ENCODE peak calls at places on chromosomes 11 and 22, in six cellular contexts. G is thoracic aorta, T is left ventricle myocardium inferior, B is adrenal gland, O is fibroblast of lung, X is right lobe of liver. V is an unnamed sample. For H3K4me1, the result is how much of the 10 kb centered on the place peaks cover.

GRCh38 chr11:88179141-88179540 is 3.9 kb upstream of the RAB38 start:
- DNase-seq in O (no peak), B (no peak), T (no peak), X (no peak), G (no peak), V (no peak)

GRCh38 chr11:73200256-73200655 is 17.8 kb upstream of the P2RY2 start:
- DNase-seq in B (no peak), G (no peak), T (no peak), O (no peak), X (peak), V (no peak)

GRCh38 chr11:7512525-7513209 is 1.1 kb upstream of the PPFIBP2 start:
- DNase-seq in O (peak), T (peak), X (peak), B (peak), G (peak), V (peak)

GRCh38 chr22:17501679-17502285 is 61.5 kb upstream of the SLC25A18 start:
- DNase-seq in B (peak), G (no peak), O (peak), X (no peak), T (no peak), V (peak)

GRCh38 chr11:1983601-1983961 is 14.1 kb downstream of the H19 start:
- DNase-seq in B (no peak), T (no peak), G (no peak), O (no peak), X (peak), V (peak)

GRCh38 chr11:16110862-16111261 is 245.5 kb downstream of the SOX6 start:
- DNase-seq in O (no peak), T (no peak), G (no peak), X (no peak), B (no peak), V (no peak)

GRCh38 chr11:46977038-46977818 is 40.7 kb downstream of the CSTPP1 start:
- DNase-seq in B (no peak), T (no peak), G (no peak), O (no peak), X (no peak), V (no peak)

GRCh38 chr11:1157645-1158591 is at the start of gene MUC5AC:
- DNase-seq in B (no peak), G (no peak), O (no peak), T (no peak), X (no peak), V (no peak)

GRCh38 chr22:16845881-16846280 is 20.7 kb upstream of the XKR3 start:
- DNase-seq in T (no peak), G (no peak), O (no peak), B (no peak), X (no peak), V (no peak)

GRCh38 chr11:1014276-1014675 is 22.2 kb downstream of the MUC6 start:
- DNase-seq in G (no peak), O (no peak), T (no peak), B (no peak), X (no peak), V (no peak)

GRCh38 chr22:39574779-39575551 is 4.4 kb downstream of the CACNA1I start:
- DNase-seq in G (no peak), O (peak), B (peak), X (no peak), T (no peak), V (no peak)

GRCh38 chr11:102878595-102878994 is 3.8 kb upstream of the MMP12 start:
- DNase-seq in X (no peak), G (no peak), O (no peak), B (no peak), T (no peak), V (no peak)

GRCh38 chr11:28152743-28153142 is 44.6 kb downstream of the METTL15 start:
- DNase-seq in X (no peak), T (no peak), G (no peak), O (no peak), B (no peak), V (no peak)

GRCh38 chr22:49934891-49935557 is 16.6 kb downstream of the CRELD2 start:
- DNase-seq in G (no peak), T (peak), B (peak), X (peak), O (peak), V (peak)

DNA sequence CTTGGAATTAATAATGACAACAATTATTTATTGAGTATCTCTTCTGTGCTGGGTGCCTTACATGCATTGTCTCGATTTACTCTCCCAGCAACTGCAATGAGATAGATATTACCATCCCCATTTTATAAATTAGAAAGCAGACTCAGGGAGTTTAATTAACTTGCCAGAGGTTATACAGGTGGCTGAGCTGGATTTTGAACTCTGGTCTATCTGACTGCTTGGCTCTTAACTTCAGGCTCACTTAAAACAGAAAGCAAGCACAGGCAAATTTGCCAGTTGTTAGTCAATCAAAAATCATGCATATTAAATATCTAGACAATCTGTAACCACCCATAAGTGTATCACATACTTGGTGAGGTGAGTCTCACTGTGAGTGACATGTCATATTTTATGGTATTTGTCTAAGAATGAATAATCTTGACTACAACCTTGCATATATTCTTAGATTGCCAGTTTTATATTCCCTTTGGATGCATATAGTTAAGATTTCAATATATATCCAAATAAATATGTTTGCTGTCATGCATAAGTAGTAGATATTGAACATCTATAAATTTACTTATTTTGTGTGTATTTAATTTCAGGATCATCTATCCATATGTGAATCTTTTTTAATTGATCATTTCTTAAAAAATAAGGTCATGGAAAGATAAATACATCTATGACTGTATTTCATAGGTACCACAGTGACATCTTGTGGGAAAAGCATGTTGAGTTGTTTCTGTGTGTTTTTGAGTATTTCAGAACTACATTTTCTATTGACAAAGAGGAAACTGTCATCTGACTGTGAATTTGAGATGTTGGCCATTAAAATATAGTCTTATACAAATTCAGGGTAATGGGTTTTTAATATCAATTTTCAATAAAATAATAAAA is 112.0 kb upstream of the ARHGAP42 start:
- DNase-seq in B (no peak), G (no peak), X (no peak), T (no peak), O (peak), V (no peak)
- TF ChIP-seq CTCF in B (no peak), G (no peak), X (peak), T (peak), O (peak), V (no peak)

GRCh38 chr22:36453855-36454378 is 27.5 kb downstream of the TXN2 start:
- DNase-seq in O (no peak), X (no peak), G (no peak), B (no peak), T (no peak), V (no peak)
- H3K4me1 ChIP-seq in O (under half), X (under half), G (half or more), B (under half), T (half or more), V (half or more)

DNA sequence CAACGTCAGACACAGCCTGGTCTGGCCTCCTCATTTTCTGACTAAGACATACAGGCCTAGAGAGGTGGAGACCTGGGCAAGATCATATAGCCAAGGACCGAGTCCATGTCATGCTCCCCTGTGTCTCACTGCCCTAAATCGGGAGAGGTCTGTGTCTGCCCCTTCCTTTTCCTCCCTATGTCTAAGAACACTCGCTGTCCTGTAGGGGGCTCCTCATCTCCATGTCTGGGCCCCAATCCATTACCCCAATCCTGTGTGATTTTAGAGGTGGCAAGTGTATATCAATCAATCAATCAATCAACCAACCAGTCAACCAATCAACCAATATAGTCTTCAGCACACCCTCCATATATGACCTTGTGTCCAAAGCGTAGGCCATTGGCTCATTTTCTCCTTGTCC is 125.7 kb downstream of the KIRREL3 start:
- DNase-seq in B (no peak), O (no peak), G (no peak), T (no peak), X (no peak), V (no peak)
- TF ChIP-seq CTCF in B (no peak), O (no peak), G (no peak), T (no peak), X (no peak), V (no peak)

GRCh38 chr22:42939941-42940653 is 74.9 kb downstream of the PACSIN2 start:
- DNase-seq in B (peak), O (peak), G (no peak), T (no peak), X (no peak), V (peak)
- H3K4me1 ChIP-seq in B (half or more), O (under half), G (half or more), T (half or more), X (under half), V (half or more)

DNA sequence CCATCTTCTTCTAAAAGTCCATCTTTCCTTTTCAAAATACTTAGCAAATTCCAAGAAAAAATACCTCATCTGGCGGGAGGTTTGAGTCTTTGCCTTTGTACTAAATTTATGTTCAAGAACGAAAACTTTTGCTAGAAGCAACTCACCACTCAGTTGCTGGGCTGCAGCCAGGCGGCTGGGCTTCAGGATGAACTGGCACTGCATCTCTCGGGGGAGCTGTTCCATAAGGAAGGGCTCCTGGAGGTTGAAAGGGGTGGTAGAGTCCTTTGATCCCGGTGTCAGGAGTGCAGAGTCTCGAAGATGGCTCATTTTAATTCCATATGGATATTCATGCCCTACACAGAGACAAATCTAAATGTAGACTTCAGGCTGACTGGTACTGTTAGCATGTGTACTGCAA is 105.8 kb downstream of the ARHGAP20 start:
- DNase-seq in T (no peak), O (no peak), B (no peak), G (no peak), X (no peak), V (no peak)
- TF ChIP-seq CTCF in T (no peak), O (no peak), B (no peak), G (no peak), X (no peak), V (no peak)

GRCh38 chr22:24424001-24424900 is 3.1 kb upstream of the ADORA2A start:
- DNase-seq in T (no peak), O (no peak), G (no peak), X (peak), B (no peak), V (no peak)

GRCh38 chr22:24423519-24424000 is 3.8 kb upstream of the ADORA2A start:
- DNase-seq in T (peak), O (no peak), B (peak), X (peak), G (no peak), V (peak)

GRCh38 chr22:24426859-24427499 is 420 bp upstream of the ADORA2A start:
- DNase-seq in G (no peak), O (no peak), T (no peak), X (no peak), B (no peak), V (no peak)

GRCh38 chr22:24426436-24426835 is 963 bp upstream of the ADORA2A start:
- DNase-seq in O (no peak), B (no peak), X (no peak), G (no peak), T (no peak), V (no peak)

GRCh38 chr22:24424901-24425775 is 2.3 kb upstream of the ADORA2A start:
- DNase-seq in O (no peak), X (no peak), T (no peak), G (no peak), B (no peak), V (no peak)
- H3K4me1 ChIP-seq in O (under half), X (under half), T (half or more), G (under half), B (under half), V (under half)

DNA sequence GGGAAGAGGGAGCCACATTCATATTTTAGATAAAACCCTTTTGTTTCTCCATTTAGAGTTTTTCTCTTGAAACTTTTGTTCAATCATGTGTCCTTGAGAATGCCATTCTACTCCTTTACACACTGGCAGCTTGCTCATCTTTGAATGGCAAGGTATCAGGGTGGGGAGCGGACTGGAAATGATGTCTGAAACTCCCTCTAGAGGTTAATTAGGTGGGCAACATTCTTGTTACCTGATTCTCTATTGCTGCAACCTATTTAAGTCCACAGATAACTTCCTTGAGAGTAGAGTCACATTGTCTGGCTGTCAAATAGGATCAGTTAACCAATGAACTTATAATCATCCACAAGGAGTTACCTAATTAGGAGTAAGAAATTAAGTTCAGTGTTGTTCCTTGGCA is 533.6 kb upstream of the API5 start:
- DNase-seq in T (no peak), B (no peak), O (no peak), X (no peak), G (no peak), V (no peak)
- TF ChIP-seq CTCF in T (no peak), B (no peak), O (no peak), X (no peak), G (no peak), V (no peak)

V was measured in body of pancreas.